ENCODE peak calls at places on chromosomes 16 and 17, in five cellular contexts. W is A549, K is K562, A is HepG2, T is GM12878. G is an unnamed sample.

GRCh38 chr17:43877451-43878155 is 29.7 kb downstream of the MPP2 start:
- DNase-seq in W (no peak), K (no peak), A (no peak), T (no peak), G (no peak)

GRCh38 chr16:81945665-81946064 is 65.6 kb downstream of the SDR42E1 start:
- DNase-seq in W (no peak), K (no peak), A (no peak), T (no peak), G (no peak)

GRCh38 chr16:13390093-13390985 is 488.9 kb downstream of the SHISA9 start:
- DNase-seq in W (no peak), K (no peak), A (no peak), T (peak), G (no peak)

GRCh38 chr16:62254847-62255246 is 218.6 kb upstream of the CDH8 start:
- DNase-seq in W (no peak), K (no peak), A (no peak), T (no peak), G (no peak)

GRCh38 chr17:72591500-72592241 is 470.9 kb downstream of the SOX9 start:
- DNase-seq in W (no peak), K (no peak), A (peak), T (no peak), G (peak)

GRCh38 chr17:47276868-47277267 is 23.2 kb downstream of the ITGB3 start:
- DNase-seq in W (no peak), K (no peak), A (peak), T (no peak), G (peak)

GRCh38 chr16:57610611-57611010 is 17.8 kb upstream of the ADGRG1 start:
- DNase-seq in W (no peak), K (no peak), A (no peak), T (no peak), G (no peak)

GRCh38 chr16:27947696-27948095 is 115.8 kb downstream of the GSG1L start:
- DNase-seq in W (no peak), K (no peak), A (no peak), T (no peak), G (no peak)

GRCh38 chr17:68305132-68305531 is 13.8 kb downstream of the ARSG start:
- DNase-seq in W (no peak), K (no peak), A (no peak), T (no peak), G (no peak)

GRCh38 chr17:38885728-38886642 is 16.1 kb downstream of the LASP1 start:
- DNase-seq in W (no peak), K (no peak), A (no peak), T (no peak), G (peak)

GRCh38 chr16:27430923-27431484 is 29.0 kb downstream of the IL21R start:
- DNase-seq in W (no peak), K (peak), A (no peak), T (no peak), G (no peak)

GRCh38 chr16:2497641-2498040 is 16.1 kb upstream of the ATP6V0C start:
- DNase-seq in W (no peak), K (no peak), A (no peak), T (no peak), G (no peak)

GRCh38 chr16:50602531-50603205 is 54.5 kb downstream of the NKD1 start:
- DNase-seq in W (no peak), K (no peak), A (no peak), T (no peak), G (no peak)

GRCh38 chr17:72361892-72362291 is 241.1 kb downstream of the SOX9 start:
- DNase-seq in W (no peak), K (no peak), A (no peak), T (no peak), G (no peak)

GRCh38 chr17:2215616-2216364 is 87.8 kb downstream of the SMG6 start:
- DNase-seq in W (no peak), K (no peak), A (no peak), T (no peak), G (peak)

GRCh38 chr16:12265168-12265567 is 288.6 kb downstream of the SNX29 start:
- DNase-seq in W (no peak), K (no peak), A (no peak), T (no peak), G (no peak)

GRCh38 chr17:58345500-58345899 is 6.5 kb downstream of the SUPT4H1 start:
- DNase-seq in W (no peak), K (no peak), A (no peak), T (no peak), G (no peak)

GRCh38 chr16:86854895-86855294 is 276.5 kb downstream of the FOXL1 start:
- DNase-seq in W (peak), K (no peak), A (no peak), T (no peak), G (no peak)

GRCh38 chr16:57053206-57053605 is 39.2 kb upstream of the CPNE2 start:
- DNase-seq in W (no peak), K (no peak), A (no peak), T (no peak), G (no peak)

GRCh38 chr17:7323731-7324437 is 5.3 kb downstream of the NEURL4 start:
- DNase-seq in W (peak), K (peak), A (no peak), T (no peak), G (peak)

GRCh38 chr16:3097266-3097665 is 1.8 kb downstream of the ZSCAN10 start:
- DNase-seq in W (no peak), K (no peak), A (no peak), T (no peak), G (peak)

GRCh38 chr16:72367841-72368240 is 195.9 kb upstream of the PMFBP1 start:
- DNase-seq in W (no peak), K (no peak), A (no peak), T (no peak), G (no peak)

GRCh38 chr17:2593846-2594656 is 597 bp downstream of the PAFAH1B1 start:
- DNase-seq in W (peak), K (peak), A (peak), T (peak), G (peak)

GRCh38 chr16:17375388-17376304 is 95.1 kb downstream of the XYLT1 start:
- DNase-seq in W (no peak), K (no peak), A (no peak), T (no peak), G (no peak)

GRCh38 chr16:17380613-17381012 is 90.1 kb downstream of the XYLT1 start:
- DNase-seq in W (no peak), K (no peak), A (no peak), T (no peak), G (no peak)

GRCh38 chr16:17374668-17375255 is 96.0 kb downstream of the XYLT1 start:
- DNase-seq in W (no peak), K (no peak), A (no peak), T (no peak), G (no peak)

GRCh38 chr16:17379121-17379571 is 91.6 kb downstream of the XYLT1 start:
- DNase-seq in W (no peak), K (no peak), A (no peak), T (no peak), G (no peak)

GRCh38 chr16:17377360-17378324 is 93.1 kb downstream of the XYLT1 start:
- DNase-seq in W (no peak), K (no peak), A (no peak), T (peak), G (no peak)
- TF ChIP-seq JUNB in W (no peak), K (no peak), A (no peak), T (no peak), G (no peak)

DNA sequence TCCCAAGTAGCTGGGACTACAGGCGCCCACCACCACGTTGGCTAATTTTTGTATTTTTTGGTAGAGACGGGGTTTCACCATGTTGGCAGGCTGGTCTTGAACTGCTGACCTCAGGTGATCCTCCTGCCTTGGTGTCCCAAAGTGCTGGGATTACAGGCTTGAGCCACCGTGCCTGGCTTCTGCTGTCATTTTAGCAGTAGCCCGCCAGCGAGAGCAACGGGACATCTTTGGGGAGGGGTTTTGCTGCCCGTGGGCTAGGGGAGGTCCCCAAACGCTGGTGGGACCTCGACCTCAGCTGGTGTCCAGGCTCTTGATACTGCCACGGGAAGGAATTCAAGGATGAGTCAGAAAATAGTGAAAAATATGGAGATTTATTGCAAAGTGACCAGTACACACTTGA is 108.1 kb upstream of the CACNG5 start:
- DNase-seq in W (no peak), K (no peak), A (no peak), T (no peak), G (no peak)
- TF ChIP-seq JUNB in W (no peak), K (no peak), A (no peak), T (no peak), G (no peak)

GRCh38 chr17:63768433-63768832 is 5.0 kb downstream of the CCDC47 start:
- DNase-seq in W (no peak), K (no peak), A (no peak), T (no peak), G (peak)
- TF ChIP-seq JUNB in W (no peak), K (no peak), A (no peak), T (no peak), G (no peak)

DNA sequence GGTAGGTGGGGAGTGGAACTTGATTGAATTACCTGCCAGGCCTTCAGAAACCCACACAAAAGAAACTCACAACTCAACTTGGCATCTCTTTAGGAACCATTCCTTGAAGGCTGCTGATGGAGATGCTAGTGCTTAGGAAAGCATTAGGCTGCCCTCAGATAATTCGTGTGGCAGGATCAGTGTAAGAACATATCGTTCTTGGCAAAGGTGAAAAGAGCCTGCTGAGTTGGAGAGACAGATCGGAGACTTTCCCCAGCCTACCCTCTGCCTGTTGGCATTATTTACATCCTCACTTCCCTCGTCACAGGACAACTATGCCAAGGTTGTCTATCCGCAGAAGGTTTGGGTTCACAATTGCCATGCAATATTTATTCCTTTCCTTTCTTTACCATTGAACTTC is 120.0 kb upstream of the HS3ST3A1 start:
- DNase-seq in W (no peak), K (no peak), A (no peak), T (no peak), G (no peak)
- TF ChIP-seq JUNB in W (no peak), K (no peak), A (no peak), T (no peak), G (no peak)

DNA sequence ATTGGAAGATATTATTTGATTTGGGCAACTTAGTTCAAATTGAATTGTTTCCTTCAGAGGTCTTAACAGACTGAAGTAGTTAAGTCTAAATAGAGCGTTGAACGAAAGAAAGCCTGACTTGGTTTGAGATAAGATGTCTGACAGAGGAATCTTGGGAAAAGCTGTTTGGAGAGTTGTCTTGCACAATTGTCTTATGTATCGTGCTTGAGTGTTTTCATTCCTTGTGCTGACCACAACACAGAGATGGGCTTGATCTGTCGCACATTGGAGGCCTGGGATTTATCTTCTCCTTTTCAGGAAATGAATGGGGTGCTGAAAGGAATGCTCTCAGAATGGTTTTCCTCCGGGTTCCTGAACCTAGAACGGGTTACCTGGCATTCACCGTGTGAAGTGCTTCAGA is 7.8 kb downstream of the MLYCD start:
- DNase-seq in W (no peak), K (no peak), A (no peak), T (no peak), G (no peak)
- TF ChIP-seq JUNB in W (no peak), K (no peak), A (no peak), T (no peak), G (no peak)

DNA sequence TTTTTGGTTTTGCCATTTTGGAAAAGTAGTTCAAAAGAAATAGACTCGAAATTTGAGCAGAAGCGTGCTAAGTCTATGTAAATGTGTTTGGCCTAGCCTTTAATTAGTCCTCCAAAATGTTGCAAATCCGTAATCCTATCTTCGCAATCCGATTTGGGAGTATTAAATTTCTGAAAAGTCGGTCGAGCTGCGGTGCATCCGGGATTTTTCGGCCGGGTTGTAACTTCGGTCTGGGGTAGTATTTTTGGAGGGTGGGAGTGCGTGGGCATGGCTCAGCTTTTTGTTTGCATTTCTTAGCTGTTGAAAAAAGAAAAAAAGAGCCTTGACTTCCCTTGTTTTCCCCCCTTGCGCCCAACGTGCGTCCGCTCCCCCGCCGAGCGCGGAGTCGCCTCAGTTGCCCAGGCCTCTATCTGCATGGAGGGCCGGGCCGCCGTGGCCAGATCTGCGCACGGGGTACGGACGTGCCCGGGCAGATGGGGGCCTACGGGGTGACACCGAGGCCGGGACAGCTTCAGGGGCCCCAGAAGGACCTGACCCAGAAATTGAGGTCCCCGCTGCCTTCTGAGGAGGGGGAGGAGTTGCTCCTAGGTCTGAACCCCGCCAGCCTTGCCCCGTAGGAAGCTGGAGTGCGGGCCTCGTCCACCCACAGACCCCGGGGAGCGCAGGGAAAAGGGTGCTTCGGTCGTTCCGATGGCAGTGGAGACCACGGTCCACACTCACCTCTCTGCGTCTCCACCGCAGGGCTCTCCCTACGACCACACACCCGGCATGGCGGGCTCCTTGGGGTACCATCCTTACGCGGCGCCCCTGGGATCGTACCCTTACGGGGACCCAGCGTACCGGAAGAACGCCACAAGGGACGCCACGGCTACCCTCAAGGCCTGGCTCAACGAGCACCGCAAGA is 1.3 kb downstream of the IRX5 start:
- DNase-seq in W (no peak), K (no peak), A (no peak), T (no peak), G (peak)
- TF ChIP-seq JUNB in W (no peak), K (no peak), A (no peak), T (no peak), G (no peak)

DNA sequence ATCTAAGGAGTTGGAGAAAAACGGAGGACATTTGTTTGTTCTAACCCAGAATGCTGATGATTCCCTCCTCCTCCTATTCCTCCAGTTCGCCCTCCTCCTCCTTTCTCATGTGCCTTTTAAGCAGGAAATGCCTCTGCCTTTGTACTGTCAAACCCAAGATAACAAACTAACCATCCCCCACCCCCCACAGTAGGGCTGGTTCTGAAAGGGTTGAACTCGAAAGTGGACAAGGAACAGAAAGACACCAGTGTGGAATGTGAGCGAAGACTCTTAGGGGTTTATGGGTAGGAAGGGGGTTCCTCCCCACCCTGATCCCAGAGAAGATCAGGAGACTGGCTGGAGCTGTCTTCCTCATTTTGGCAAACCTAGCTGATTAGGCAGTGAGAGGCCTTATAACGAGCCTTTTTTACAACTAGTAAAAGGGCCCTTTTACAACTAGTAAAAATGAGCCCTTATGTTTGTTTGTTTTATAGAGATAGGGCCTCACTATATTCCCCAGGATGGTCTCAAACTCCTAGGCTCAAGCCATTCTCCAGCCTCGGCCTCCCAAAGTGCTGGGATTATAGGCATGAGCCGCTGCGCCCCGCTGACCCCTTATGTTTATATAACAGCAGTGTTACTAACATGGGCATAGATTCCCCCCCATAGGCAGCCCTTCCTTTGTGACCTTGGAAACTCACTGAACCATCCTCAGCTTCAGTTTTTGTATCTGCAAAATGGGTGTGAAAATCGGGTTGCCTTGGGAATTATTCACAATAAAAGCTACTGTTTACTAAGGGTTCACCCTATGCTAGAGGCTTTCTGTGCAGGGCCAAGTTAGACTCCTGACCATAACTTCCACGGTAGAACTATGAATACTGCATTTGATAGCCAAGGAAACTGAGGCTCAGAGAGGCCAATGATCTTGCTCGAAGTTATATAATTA is 1.1 kb downstream of the CHD9 start:
- DNase-seq in W (peak), K (peak), A (peak), T (no peak), G (peak)
- TF ChIP-seq JUNB in W (no peak), K (no peak), A (no peak), T (no peak), G (no peak)